ENCODE peak calls at places on chromosomes 3 and 15, in nine cellular contexts. K is activated naive CD8-positive, alpha-beta T cell treated with anti-CD3 and anti-CD28 coated beads for 36 hours; G is GM04504; F is neural crest cell; C is fibroblast of the aortic adventitia; Q is AG09309; Y is activated T-cell treated with anti-CD3 and anti-CD28 coated beads, Interleukin-2, amount 50 U/mL, for 1 hour; W is stimulated activated CD4-positive, alpha-beta T cell treated with anti-CD3 and anti-CD28 coated beads, Interleukin-2, amount 100 ng/mL, for 48 hours; H is CD8-positive, alpha-beta T cell. S is an unnamed sample.

GRCh38 chr3:101813817-101814440 is 34.9 kb downstream of the NXPE3 start:
- DNase-seq in Q (no peak), C (peak; percentile 67), Y (no peak), K (no peak), H (no peak), G (no peak), W (no peak), F (no peak), S (no peak)

GRCh38 chr15:99474041-99474906 is 91.5 kb upstream of the MEF2A start:
- DNase-seq in C (no peak), K (no peak), F (no peak), Y (no peak), G (no peak), Q (no peak), W (no peak), H (no peak), S (peak; percentile 37)

GRCh38 chr3:171504376-171504775 is 44.2 kb upstream of the TNIK start:
- DNase-seq in Q (no peak), K (no peak), H (no peak), Y (no peak), F (no peak), C (no peak), G (no peak), W (no peak), S (no peak)

GRCh38 chr15:73922186-73923151 is 3.8 kb upstream of the LOXL1 start:
- DNase-seq in W (no peak), H (no peak), K (no peak), Y (no peak), Q (no peak), G (no peak), F (no peak), C (peak; percentile 85), S (no peak)

GRCh38 chr3:25094932-25095690 is 333.0 kb upstream of the RARB start:
- DNase-seq in C (no peak), H (no peak), Q (no peak), W (no peak), Y (no peak), F (no peak), G (no peak), K (no peak), S (peak; percentile 23)

GRCh38 chr3:190514163-190515153 is 573 bp downstream of the IL1RAP start:
- DNase-seq in H (peak; percentile 51), W (no peak), Q (no peak), K (peak; percentile 40), Y (peak; percentile 31), F (peak; percentile 17), G (no peak), C (peak; percentile 63), S (no peak)

GRCh38 chr3:52238761-52239701 is at the start of gene TWF2:
- DNase-seq in Y (peak; percentile 91), W (peak; percentile 86), H (peak; percentile 94), F (peak; percentile 76), C (peak; percentile 74), G (peak; percentile 46), K (peak; percentile 95), Q (no peak), S (no peak)

GRCh38 chr3:126487151-126487771 is 11.6 kb upstream of the ZXDC start:
- DNase-seq in Y (no peak), W (no peak), Q (no peak), G (no peak), K (peak; percentile 16), H (no peak), F (no peak), C (no peak), S (peak; percentile 36)

GRCh38 chr3:106457278-106458210 is 588.7 kb upstream of the CBLB start:
- DNase-seq in K (peak; percentile 6), W (no peak), C (peak; percentile 95), Q (peak; percentile 88), G (peak; percentile 94), H (no peak), Y (no peak), F (no peak), S (peak; percentile 12)

GRCh38 chr3:24128195-24129005 is 183.3 kb downstream of the NR1D2 start:
- DNase-seq in H (no peak), Q (peak; percentile 80), K (no peak), F (no peak), G (peak; percentile 91), C (peak; percentile 77), W (no peak), Y (no peak), S (peak; percentile 68)

GRCh38 chr15:70306582-70306981 is 208.9 kb upstream of the TLE3 start:
- DNase-seq in W (no peak), H (no peak), F (no peak), K (no peak), G (no peak), Y (no peak), C (no peak), Q (no peak), S (no peak)

GRCh38 chr3:170007031-170007663 is 30.6 kb upstream of the GPR160 start:
- DNase-seq in C (peak; percentile 70), F (no peak), W (peak; percentile 36), K (peak; percentile 21), G (peak; percentile 11), H (peak; percentile 61), Y (no peak), Q (peak; percentile 52), S (no peak)

GRCh38 chr15:79815468-79815867 is 81.3 kb downstream of the MTHFS start:
- DNase-seq in H (no peak), Q (no peak), Y (no peak), F (no peak), G (no peak), W (no peak), C (no peak), K (no peak), S (no peak)

GRCh38 chr3:124648551-124648950 is 81.7 kb upstream of the UMPS start:
- DNase-seq in W (no peak), G (no peak), F (no peak), Q (no peak), Y (no peak), H (no peak), C (no peak), K (no peak), S (no peak)

S was measured in retinal pigment epithelial cell.